ENCODE peak calls at places on chromosomes 7 and 10, in six cellular contexts. M is heart left ventricle, Z is A549, J is left lung, W is tibial nerve, A is right lobe of liver. O is an unnamed sample.

GRCh38 chr10:84214612-84215235 is 10.6 kb downstream of the LRIT2 start:
- DNase-seq in W (no peak), J (no peak), A (no peak), Z (peak; percentile 52), M (no peak), O (no peak)

GRCh38 chr7:82044497-82045080 is 274.7 kb upstream of the HGF start:
- DNase-seq in M (no peak), Z (peak; percentile 66), A (peak; percentile 45), J (no peak), W (no peak), O (peak; percentile 20)

GRCh38 chr7:47568569-47568968 is 13.3 kb downstream of the TNS3 start:
- DNase-seq in J (no peak), Z (no peak), A (no peak), M (peak; percentile 65), W (peak; percentile 33), O (no peak)

GRCh38 chr10:45557275-45557905 is 115.2 kb downstream of the ZFAND4 start:
- DNase-seq in A (no peak), J (no peak), M (no peak), Z (no peak), W (no peak), O (no peak)

GRCh38 chr7:27961255-27961654 is 219.3 kb downstream of the JAZF1 start:
- DNase-seq in W (no peak), J (no peak), Z (no peak), M (no peak), A (no peak), O (no peak)

GRCh38 chr7:48643420-48644013 is 280.8 kb upstream of the CDC14C start:
- DNase-seq in J (no peak), A (no peak), W (no peak), Z (no peak), M (no peak), O (no peak)

GRCh38 chr7:128190051-128190640 is 50.9 kb upstream of the LEP start:
- DNase-seq in J (no peak), W (no peak), A (peak; percentile 17), Z (no peak), M (no peak), O (no peak)

GRCh38 chr7:54596747-54597146 is 54.6 kb downstream of the VSTM2A start:
- DNase-seq in J (no peak), Z (no peak), W (no peak), M (no peak), A (no peak), O (no peak)

GRCh38 chr10:34489436-34489835 is 325.7 kb downstream of the PARD3 start:
- DNase-seq in A (no peak), J (no peak), M (no peak), W (no peak), Z (no peak), O (no peak)

GRCh38 chr7:50739744-50740455 is 42.8 kb downstream of the GRB10 start:
- DNase-seq in M (no peak), A (no peak), Z (no peak), W (no peak), J (no peak), O (no peak)

GRCh38 chr10:16944961-16945360 is 127.7 kb upstream of the RSU1 start:
- DNase-seq in W (no peak), J (no peak), Z (no peak), M (no peak), A (no peak), O (no peak)

GRCh38 chr10:77522268-77522809 is 115.3 kb downstream of the KCNMA1 start:
- DNase-seq in W (no peak), J (no peak), M (no peak), A (no peak), Z (no peak), O (no peak)

GRCh38 chr7:44581426-44581906 is 565 bp downstream of the TMED4 start:
- DNase-seq in M (no peak), A (peak; percentile 57), J (no peak), W (no peak), Z (peak; percentile 21), O (no peak)

GRCh38 chr10:1362589-1363465 is 306.6 kb downstream of the WDR37 start:
- DNase-seq in M (no peak), A (no peak), Z (no peak), J (no peak), W (no peak), O (no peak)

GRCh38 chr10:75073442-75073841 is 38.0 kb upstream of the SAMD8 start:
- DNase-seq in Z (no peak), A (no peak), M (no peak), W (no peak), J (no peak), O (peak; percentile 69)

GRCh38 chr10:105742184-105742583 is 1101.1 kb downstream of the SORCS3 start:
- DNase-seq in W (no peak), A (no peak), Z (no peak), J (no peak), M (peak; percentile 64), O (no peak)

GRCh38 chr7:26188291-26188999 is 12.1 kb downstream of the HNRNPA2B1 start:
- DNase-seq in W (no peak), J (no peak), A (no peak), M (no peak), Z (no peak), O (no peak)

GRCh38 chr7:116632349-116632748 is 39.6 kb upstream of the MET start:
- DNase-seq in J (no peak), W (no peak), Z (no peak), A (no peak), M (no peak), O (no peak)

GRCh38 chr7:116631676-116632075 is 40.3 kb upstream of the MET start:
- DNase-seq in J (no peak), Z (no peak), A (no peak), M (no peak), W (no peak), O (no peak)

GRCh38 chr7:116630357-116630756 is 41.6 kb upstream of the MET start:
- DNase-seq in W (no peak), A (no peak), M (no peak), J (no peak), Z (no peak), O (no peak)

GRCh38 chr7:116628971-116629586 is 42.9 kb upstream of the MET start:
- DNase-seq in W (no peak), J (no peak), M (peak; percentile 30), Z (peak; percentile 79), A (peak; percentile 76), O (peak; percentile 41)

DNA sequence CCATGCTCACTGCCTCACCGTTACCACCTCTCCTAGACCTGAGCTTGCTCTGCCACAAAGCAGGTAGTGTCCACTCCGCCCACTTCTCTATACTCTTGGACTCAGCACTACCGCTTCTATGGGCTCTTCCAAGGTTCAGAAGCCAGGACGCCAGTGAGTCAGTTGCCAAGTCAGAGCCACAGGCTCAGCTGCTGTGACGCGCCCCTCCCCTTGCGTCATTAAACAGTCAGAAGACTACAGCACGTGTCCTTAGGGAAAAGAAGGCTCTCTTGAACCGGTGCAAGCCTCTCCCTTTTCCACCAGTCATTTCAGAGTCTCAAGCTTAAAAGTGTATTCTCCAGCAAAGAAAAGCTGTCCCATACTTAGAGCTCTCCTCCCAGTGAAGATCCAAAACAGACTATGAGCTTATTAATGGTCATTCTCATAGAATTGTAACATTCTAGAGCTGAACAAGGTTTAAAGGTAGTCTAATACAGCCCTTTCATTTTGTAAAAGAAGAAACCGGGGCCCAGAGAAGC is 41.0 kb upstream of the MET start:
- DNase-seq in A (peak; percentile 91), M (peak; percentile 71), J (peak; percentile 76), Z (peak; percentile 96), W (peak; percentile 20), O (peak; percentile 97)
- H3K4me1 ChIP-seq in A (peaks cover 10% of the 10 kb centered on the region), M (no peaks in the 10 kb centered on the region), J (peaks cover 5% of the 10 kb centered on the region), Z (peaks cover 55% of the 10 kb centered on the region), W (peaks cover 16% of the 10 kb centered on the region), O (peaks cover 62% of the 10 kb centered on the region)

DNA sequence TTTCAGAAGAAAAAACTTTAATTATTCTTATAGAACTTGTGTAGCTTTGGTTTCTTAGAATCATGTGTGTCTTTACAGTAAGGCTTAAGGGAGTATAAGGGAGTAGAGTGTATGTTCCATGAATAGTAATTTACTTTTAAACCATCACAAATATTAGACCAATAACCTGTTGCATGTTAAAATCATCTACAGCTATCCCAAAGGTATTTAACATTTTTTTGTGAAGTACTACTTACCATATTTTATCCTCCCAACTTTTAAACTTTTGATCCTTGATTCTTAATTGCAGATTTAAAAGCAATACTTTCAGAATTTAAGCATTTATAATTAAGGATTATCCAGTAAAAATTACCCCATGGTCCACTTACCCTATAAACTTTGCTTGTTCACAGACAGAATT is 6.0 kb downstream of the GLI3 start:
- DNase-seq in A (no peak), M (no peak), Z (no peak), J (no peak), W (no peak), O (no peak)
- H3K4me1 ChIP-seq in A (peaks cover 7% of the 10 kb centered on the region), M (peaks cover 7% of the 10 kb centered on the region), Z (no peaks in the 10 kb centered on the region), J (no peaks in the 10 kb centered on the region), W (peaks cover 69% of the 10 kb centered on the region), O (peaks cover 15% of the 10 kb centered on the region)

DNA sequence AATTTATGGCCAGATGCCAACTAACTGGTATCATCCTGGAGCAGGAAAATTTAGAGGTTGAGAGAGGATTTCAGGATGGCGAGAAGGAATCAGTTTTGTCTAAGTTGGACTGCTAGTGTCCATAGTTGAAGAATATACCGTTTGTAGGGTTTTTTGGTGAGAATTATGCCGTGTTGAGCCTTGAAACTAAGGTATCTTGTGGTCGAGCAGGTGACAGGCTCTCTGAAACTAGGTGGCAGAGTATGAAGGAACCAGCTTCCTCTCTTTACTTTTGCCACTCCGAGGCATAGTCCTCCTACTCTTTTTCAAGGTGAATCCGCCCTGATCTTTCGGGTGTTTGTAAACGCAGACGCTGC is 9.7 kb downstream of the MDFIC start:
- DNase-seq in W (no peak), J (no peak), M (no peak), Z (no peak), A (no peak), O (no peak)
- H3K4me1 ChIP-seq in W (peaks cover 76% of the 10 kb centered on the region), J (peaks cover 35% of the 10 kb centered on the region), M (peaks cover 9% of the 10 kb centered on the region), Z (peaks cover 16% of the 10 kb centered on the region), A (peaks cover 11% of the 10 kb centered on the region), O (peaks cover 26% of the 10 kb centered on the region)

DNA sequence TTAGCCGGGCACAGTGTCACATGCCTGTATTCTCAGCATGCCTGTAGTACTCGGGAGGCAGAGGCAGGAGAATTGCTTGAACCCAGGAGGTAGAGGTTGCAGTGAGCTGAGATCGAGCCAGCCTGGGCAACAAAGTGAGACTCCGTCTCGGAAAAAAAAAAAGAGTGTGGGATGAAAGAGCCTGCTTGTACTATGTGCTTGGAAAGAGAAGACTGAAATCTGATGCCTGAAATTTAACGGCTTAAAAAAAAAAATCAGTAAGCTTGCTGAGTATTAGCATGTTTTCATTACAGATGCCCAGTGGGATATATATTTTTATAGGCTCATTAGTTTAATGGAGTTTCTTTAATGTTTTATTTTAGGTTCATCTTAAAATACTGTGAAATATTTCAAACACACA is 4.2 kb downstream of the NT5C2 start:
- DNase-seq in W (no peak), J (no peak), Z (no peak), M (no peak), A (no peak), O (peak; percentile 40)
- H3K4me1 ChIP-seq in W (peaks cover 83% of the 10 kb centered on the region), J (peaks cover 34% of the 10 kb centered on the region), Z (peaks cover 78% of the 10 kb centered on the region), M (peaks cover 29% of the 10 kb centered on the region), A (peaks cover 32% of the 10 kb centered on the region), O (peaks cover 76% of the 10 kb centered on the region)